ENCODE peak calls at places on chromosome X, in four cellular contexts. F, R, K and I are unnamed samples.

GRCh38 chrX:105945266-105945665 is 93.3 kb downstream of the SERPINA7 start:
- DNase-seq in F (no peak), R (no peak), K (no peak), I (no peak)

GRCh38 chrX:8916697-8917096 is 115.5 kb upstream of the FAM9A start:
- DNase-seq in F (no peak), R (no peak), K (no peak), I (no peak)

GRCh38 chrX:50996930-50997329 is 86.4 kb downstream of the BMP15 start:
- DNase-seq in F (no peak), R (no peak), K (no peak), I (no peak)

GRCh38 chrX:150887906-150888465 is 10.5 kb downstream of the CD99L2 start:
- DNase-seq in F (peak), R (no peak), K (no peak), I (no peak)

GRCh38 chrX:39840141-39841126 is 257.3 kb downstream of the BCOR start:
- DNase-seq in F (no peak), R (peak), K (no peak), I (no peak)

GRCh38 chrX:11540532-11541377 is 125.0 kb downstream of the ARHGAP6 start:
- DNase-seq in F (no peak), R (no peak), K (no peak), I (peak)

GRCh38 chrX:124338733-124339514 is 6.5 kb downstream of the TEX13D start:
- DNase-seq in F (no peak), R (no peak), K (no peak), I (no peak)

GRCh38 chrX:155592331-155592730 is 20.4 kb downstream of the TMLHE start:
- DNase-seq in F (no peak), R (no peak), K (no peak), I (no peak)

GRCh38 chrX:69046996-69047490 is 118.2 kb downstream of the PJA1 start:
- DNase-seq in F (no peak), R (no peak), K (no peak), I (no peak)

GRCh38 chrX:149831473-149831872 is 49.5 kb upstream of the MAGEA8 start:
- DNase-seq in F (no peak), R (no peak), K (no peak), I (no peak)

GRCh38 chrX:46683023-46683422 is 75.9 kb downstream of the SLC9A7 start:
- DNase-seq in F (no peak), R (no peak), K (peak), I (no peak)

GRCh38 chrX:39815621-39816020 is 282.1 kb downstream of the BCOR start:
- DNase-seq in F (no peak), R (no peak), K (no peak), I (peak)

GRCh38 chrX:72714471-72714916 is 388 bp upstream of the PHKA1 start:
- DNase-seq in F (peak), R (peak), K (peak), I (peak)

GRCh38 chrX:21907250-21907649 is 33.3 kb upstream of the SMS start:
- DNase-seq in F (no peak), R (no peak), K (peak), I (no peak)

GRCh38 chrX:12505127-12505526 is 286.1 kb upstream of the PRPS2 start:
- DNase-seq in F (no peak), R (no peak), K (no peak), I (no peak)

GRCh38 chrX:65575024-65575423 is 40.4 kb upstream of the LAS1L start:
- DNase-seq in F (no peak), R (no peak), K (no peak), I (peak)

GRCh38 chrX:64097891-64098290 is 107.6 kb downstream of the AMER1 start:
- DNase-seq in F (no peak), R (no peak), K (no peak), I (no peak)

GRCh38 chrX:133307637-133308485 is 89.7 kb upstream of the TFDP3 start:
- DNase-seq in F (no peak), R (no peak), K (peak), I (no peak)

GRCh38 chrX:47212381-47213293 is 5.8 kb upstream of the CDK16 start:
- DNase-seq in F (no peak), R (no peak), K (no peak), I (no peak)

GRCh38 chrX:107678957-107679740 is 50.8 kb downstream of the PRPS1 start:
- DNase-seq in F (peak), R (no peak), K (peak), I (peak)

GRCh38 chrX:48573690-48574269 is 504 bp upstream of the RBM3 start:
- DNase-seq in F (peak), R (no peak), K (no peak), I (peak)

GRCh38 chrX:38312436-38312835 is 14.9 kb downstream of the RPGR start:
- DNase-seq in F (peak), R (no peak), K (peak), I (peak)

DNA sequence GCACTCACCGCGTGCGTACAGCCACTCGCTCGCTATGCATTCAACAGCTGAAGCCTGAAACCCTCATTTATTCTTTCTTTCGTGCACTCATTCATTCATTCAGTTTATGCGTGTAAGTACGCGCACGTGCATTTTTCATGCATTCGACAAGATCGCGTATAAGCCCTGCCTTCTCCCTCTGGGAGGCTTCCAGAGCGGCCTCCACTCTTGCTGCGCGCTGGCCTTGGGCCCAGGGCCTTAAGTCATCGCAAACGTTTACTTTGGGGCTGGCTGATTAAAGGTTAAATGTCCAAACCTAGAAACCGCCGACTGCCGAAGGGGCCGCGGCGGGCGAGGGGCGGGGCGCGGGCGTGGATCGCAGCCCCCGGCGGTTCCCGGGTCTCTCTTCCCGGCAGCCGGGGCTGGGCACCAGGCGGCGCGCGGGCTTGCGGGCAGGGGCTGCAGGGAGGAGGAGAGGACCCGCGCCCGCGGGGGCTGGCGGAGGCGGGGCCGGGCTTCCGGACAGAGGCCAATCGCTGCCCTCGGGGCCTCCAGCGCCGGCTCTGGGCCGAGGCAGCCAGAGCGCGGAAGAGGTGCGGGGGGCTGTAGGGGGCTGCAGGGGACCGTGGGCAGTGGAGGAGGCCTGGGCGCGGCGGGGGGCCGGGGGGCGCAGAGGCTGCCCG is at the start of gene GYG2:
- DNase-seq in F (no peak), R (no peak), K (no peak), I (peak)
- H3K4me3 ChIP-seq in F (peak), R (peak), K (peak), I (peak)

GRCh38 chrX:129777218-129777768 is 2.5 kb upstream of the SASH3 start:
- DNase-seq in F (no peak), R (no peak), K (no peak), I (no peak)

GRCh38 chrX:129771266-129771995 is 8.3 kb upstream of the SASH3 start:
- DNase-seq in F (no peak), R (no peak), K (no peak), I (no peak)

GRCh38 chrX:129772796-129773431 is 6.8 kb upstream of the SASH3 start:
- DNase-seq in F (no peak), R (no peak), K (no peak), I (no peak)

GRCh38 chrX:129769467-129770154 is 10.1 kb upstream of the SASH3 start:
- DNase-seq in F (no peak), R (no peak), K (no peak), I (no peak)

GRCh38 chrX:129773649-129774458 is 5.9 kb upstream of the SASH3 start:
- DNase-seq in F (no peak), R (no peak), K (no peak), I (no peak)
- H3K4me3 ChIP-seq in F (no peak), R (no peak), K (no peak), I (no peak)

DNA sequence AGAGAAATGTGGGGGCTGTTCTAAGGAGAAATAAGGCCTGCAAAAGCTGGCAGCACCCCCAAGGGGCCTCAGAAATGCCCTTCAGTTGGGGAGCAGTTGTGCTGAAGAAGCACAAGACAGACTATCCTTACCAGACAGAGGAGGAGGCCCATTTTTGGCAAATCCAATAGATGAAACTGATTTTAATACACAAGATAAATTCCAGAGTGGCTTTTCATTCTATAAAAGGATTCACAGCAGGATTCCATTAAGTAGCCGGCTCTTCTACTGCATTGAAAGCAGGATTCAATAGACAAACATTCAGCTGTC is 8.1 kb downstream of the SEPTIN6 start:
- DNase-seq in F (no peak), R (no peak), K (no peak), I (no peak)
- H3K4me3 ChIP-seq in F (no peak), R (peak), K (no peak), I (no peak)

DNA sequence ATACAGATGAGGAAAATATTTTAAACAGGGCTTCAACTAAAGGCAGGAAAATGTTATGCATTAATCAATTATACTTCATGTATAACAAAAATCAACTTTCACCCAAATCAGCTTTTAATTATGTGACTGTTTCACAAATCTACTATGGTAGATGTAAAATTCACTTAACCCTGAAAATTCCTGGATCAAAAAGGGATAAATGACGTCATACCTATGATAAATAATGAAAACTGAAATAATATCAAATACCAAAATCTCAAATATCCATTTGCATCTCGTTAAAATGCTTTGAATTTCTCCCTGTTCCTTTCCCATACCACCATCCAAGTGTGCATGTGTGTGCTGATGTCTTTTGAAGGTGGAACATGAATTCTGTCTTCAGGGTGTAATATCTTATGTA is 11.5 kb downstream of the S100G start:
- DNase-seq in F (no peak), R (no peak), K (no peak), I (no peak)
- H3K4me3 ChIP-seq in F (no peak), R (no peak), K (no peak), I (no peak)

DNA sequence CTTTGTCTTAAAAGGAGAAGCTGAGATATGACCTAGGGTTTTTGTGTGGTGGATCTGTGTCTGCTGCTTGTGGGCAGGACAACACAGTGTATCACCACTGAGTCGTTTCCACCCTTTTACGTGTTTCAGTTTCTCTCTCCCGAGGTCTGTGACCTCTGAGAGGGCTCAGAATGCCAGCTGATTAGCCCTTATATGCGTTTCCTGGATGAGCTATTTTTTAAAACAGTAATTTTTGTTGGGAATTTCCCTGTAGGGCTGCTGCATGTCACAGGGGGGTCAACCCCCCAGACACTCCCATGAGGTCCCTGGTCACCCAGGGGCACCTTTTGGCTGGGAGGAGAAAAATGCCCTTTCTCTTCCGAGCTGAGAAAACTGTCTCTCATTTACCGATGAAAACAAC is 170.4 kb upstream of the CASK start:
- DNase-seq in F (peak), R (no peak), K (no peak), I (peak)
- H3K4me3 ChIP-seq in F (no peak), R (no peak), K (no peak), I (no peak)

DNA sequence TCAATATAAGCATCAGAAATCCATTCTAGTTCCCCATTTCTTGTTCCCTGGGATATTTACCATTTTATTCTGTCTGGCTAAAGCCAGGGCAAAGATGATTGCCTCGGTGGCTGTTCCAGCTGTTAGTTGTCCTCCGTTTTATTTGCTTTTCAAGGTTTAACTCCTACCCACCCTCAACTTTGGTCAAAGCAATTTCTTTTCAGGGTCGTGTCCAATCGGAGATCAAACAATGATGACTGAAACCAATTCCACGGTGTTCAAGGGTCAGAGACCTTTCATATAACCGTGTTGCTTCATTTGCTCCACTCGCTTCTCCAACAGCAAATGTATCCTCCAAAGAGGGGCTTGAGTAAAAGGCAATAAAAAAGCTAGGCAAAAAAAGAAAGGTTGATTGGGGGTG is 193.5 kb upstream of the FTHL17 start:
- DNase-seq in F (no peak), R (no peak), K (no peak), I (no peak)
- H3K4me3 ChIP-seq in F (peak), R (peak), K (no peak), I (peak)

DNA sequence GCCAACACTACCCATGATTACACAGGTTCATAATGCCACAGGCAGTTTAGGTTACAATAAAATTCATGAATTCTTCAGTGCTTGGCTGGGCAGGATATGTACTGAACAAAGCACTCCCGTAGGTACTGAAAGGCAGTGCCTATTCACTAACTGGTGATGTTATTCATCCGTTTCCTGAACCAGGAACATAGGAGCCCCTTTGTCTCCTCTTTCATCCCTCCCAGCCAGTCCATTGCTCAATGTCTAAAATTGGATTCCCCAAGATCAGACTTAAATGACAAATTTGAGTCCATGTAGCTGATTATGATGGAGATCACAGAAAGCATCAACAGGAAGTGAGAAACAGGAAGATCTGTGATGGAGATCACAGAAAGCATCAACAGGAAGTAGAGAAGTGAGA is 244.4 kb downstream of the DMD start:
- DNase-seq in F (no peak), R (no peak), K (no peak), I (no peak)
- H3K4me3 ChIP-seq in F (no peak), R (no peak), K (no peak), I (no peak)